ENCODE peak calls at places on chromosomes 11 and 22, in six cellular contexts. Y is heart left ventricle, A is neural progenitor cell, Q is BE2C, S is fibroblast of lung, O is heart right ventricle. H is an unnamed sample.

GRCh38 chr11:69981119-69981770 is 96.9 kb upstream of the ANO1 start:
- DNase-seq in Y (no peak), A (peak; percentile 53), Q (peak; percentile 61), S (no peak), O (no peak), H (peak; percentile 22)

GRCh38 chr11:12287009-12287373 is 90.4 kb upstream of the PARVA start:
- DNase-seq in Y (peak; percentile 34), A (no peak), Q (peak; percentile 25), S (peak; percentile 98), O (no peak), H (no peak)

GRCh38 chr11:61820174-61820573 is 3.4 kb upstream of the FADS1 start:
- DNase-seq in Y (no peak), A (no peak), Q (no peak), S (peak; percentile 55), O (no peak), H (no peak)

GRCh38 chr11:112345708-112346107 is 85.0 kb upstream of the PLET1 start:
- DNase-seq in Y (no peak), A (peak; percentile 13), Q (peak; percentile 15), S (no peak), O (no peak), H (peak; percentile 64)

GRCh38 chr11:57094206-57094940 is 87.4 kb upstream of the LRRC55 start:
- DNase-seq in Y (no peak), A (no peak), Q (no peak), S (peak; percentile 45), O (no peak), H (no peak)

GRCh38 chr11:71530602-71531001 is 3.5 kb downstream of the KRTAP5-7 start:
- DNase-seq in Y (no peak), A (no peak), Q (no peak), S (no peak), O (no peak), H (no peak)

GRCh38 chr22:49212002-49212401 is 615.7 kb downstream of the BRD1 start:
- DNase-seq in Y (no peak), A (no peak), Q (no peak), S (no peak), O (no peak), H (no peak)

GRCh38 chr11:96278039-96278897 is 64.7 kb downstream of the MAML2 start:
- DNase-seq in Y (no peak), A (no peak), Q (no peak), S (peak; percentile 75), O (no peak), H (peak; percentile 38)

GRCh38 chr22:19174106-19175025 is 4.2 kb downstream of the SLC25A1 start:
- DNase-seq in Y (no peak), A (peak; percentile 26), Q (peak; percentile 60), S (peak; percentile 69), O (no peak), H (no peak)

GRCh38 chr11:19345848-19346681 is 105.3 kb upstream of the E2F8 start:
- DNase-seq in Y (no peak), A (peak; percentile 78), Q (no peak), S (no peak), O (peak; percentile 26), H (peak; percentile 16)

GRCh38 chr11:106021181-106021966 is 666 bp downstream of the MSANTD4 start:
- DNase-seq in Y (no peak), A (no peak), Q (no peak), S (peak; percentile 8), O (no peak), H (no peak)

GRCh38 chr22:27270818-27271510 is 530.6 kb downstream of the MN1 start:
- DNase-seq in Y (peak; percentile 48), A (peak; percentile 27), Q (no peak), S (peak; percentile 51), O (peak; percentile 50), H (peak; percentile 11)

GRCh38 chr11:110774138-110775014 is 62.1 kb upstream of the ARHGAP20 start:
- DNase-seq in Y (no peak), A (no peak), Q (no peak), S (peak; percentile 29), O (no peak), H (no peak)

GRCh38 chr22:49088801-49089791 is 738.6 kb downstream of the BRD1 start:
- DNase-seq in Y (no peak), A (no peak), Q (no peak), S (no peak), O (no peak), H (no peak)

GRCh38 chr11:74321487-74322188 is 10.2 kb upstream of the P4HA3 start:
- DNase-seq in Y (no peak), A (peak; percentile 41), Q (peak; percentile 34), S (peak; percentile 69), O (no peak), H (peak; percentile 27)

GRCh38 chr11:38814670-38815069 is 2216.6 kb upstream of the RAG2 start:
- DNase-seq in Y (no peak), A (no peak), Q (no peak), S (peak; percentile 92), O (no peak), H (no peak)

GRCh38 chr11:97514446-97514845 is 1124.6 kb downstream of the JRKL start:
- DNase-seq in Y (no peak), A (no peak), Q (no peak), S (no peak), O (no peak), H (no peak)

DNA sequence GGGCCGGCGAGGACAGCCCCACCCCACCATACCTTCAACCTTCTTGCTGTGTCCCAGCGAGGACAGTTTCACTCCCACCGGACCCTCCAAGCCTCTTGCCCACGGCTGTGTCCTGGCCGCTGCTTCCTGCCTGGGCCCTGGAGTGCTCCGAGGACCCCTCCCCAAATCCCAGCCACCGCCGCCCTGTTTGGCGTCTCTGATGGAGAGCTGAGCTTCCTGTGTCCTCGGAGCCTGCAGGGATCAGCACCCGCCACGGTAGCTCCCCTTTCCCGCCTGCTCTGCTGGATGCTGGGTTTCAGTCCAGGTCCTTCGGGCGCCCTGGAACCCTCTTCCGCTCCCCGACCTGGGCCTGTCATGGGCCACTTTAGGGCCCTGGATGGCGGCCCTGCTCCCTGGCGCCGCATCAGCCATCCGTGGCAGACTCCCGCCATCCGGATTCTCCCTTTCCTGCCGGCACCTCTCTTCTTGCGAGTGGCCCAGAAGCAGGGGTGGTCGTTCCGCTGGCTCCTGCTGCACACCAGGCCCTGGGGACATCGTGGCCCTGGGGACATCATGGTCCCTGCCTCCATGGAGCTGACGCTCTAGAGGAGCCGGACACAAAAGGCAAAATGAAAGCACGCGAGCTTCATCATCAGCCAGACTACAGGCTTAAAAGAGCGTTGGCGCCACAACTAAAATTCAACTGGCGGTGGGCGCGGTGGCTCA is 34.3 kb upstream of the GAL start:
- DNase-seq in Y (no peak), A (no peak), Q (no peak), S (no peak), O (no peak), H (peak; percentile 30)
- H3K27me3 ChIP-seq in Y (peaks cover 3% of the 10 kb centered on the region), A (no peaks in the 10 kb centered on the region), Q (no peaks in the 10 kb centered on the region), S (peaks cover 10% of the 10 kb centered on the region), O (peaks cover 43% of the 10 kb centered on the region), H (no peaks in the 10 kb centered on the region)

GRCh38 chr11:46275964-46276641 is 1.4 kb upstream of the CREB3L1 start:
- DNase-seq in Y (no peak), A (no peak), Q (no peak), S (no peak), O (no peak), H (peak; percentile 80)

GRCh38 chr11:46277623-46278386 is at the start of gene CREB3L1:
- DNase-seq in Y (no peak), A (peak; percentile 59), Q (peak; percentile 32), S (peak; percentile 17), O (peak; percentile 59), H (no peak)

GRCh38 chr11:46279393-46280099 is 2.1 kb downstream of the CREB3L1 start:
- DNase-seq in Y (peak; percentile 84), A (peak; percentile 49), Q (no peak), S (peak; percentile 81), O (peak; percentile 64), H (no peak)

GRCh38 chr11:46277313-46277622 is 194 bp upstream of the CREB3L1 start:
- DNase-seq in Y (peak; percentile 59), A (no peak), Q (no peak), S (peak; percentile 61), O (no peak), H (peak; percentile 59)

GRCh38 chr11:46278387-46279173 is 1.1 kb downstream of the CREB3L1 start:
- DNase-seq in Y (peak; percentile 56), A (peak; percentile 78), Q (no peak), S (peak; percentile 59), O (peak; percentile 62), H (peak; percentile 72)
- TF ChIP-seq CTCF in Y (peak; percentile 60), A (peak; percentile 81), Q (no peak), S (peak; percentile 64), O (peak; percentile 69), H (peak; percentile 77)

GRCh38 chr11:133531971-133532651 is at the start of gene OPCML:
- DNase-seq in Y (no peak), A (peak; percentile 47), Q (no peak), S (no peak), O (no peak), H (no peak)

GRCh38 chr11:133533205-133533604 is 904 bp upstream of the OPCML start:
- DNase-seq in Y (no peak), A (no peak), Q (no peak), S (no peak), O (no peak), H (no peak)

GRCh38 chr11:133530501-133530835 is 1.8 kb downstream of the OPCML start:
- DNase-seq in Y (no peak), A (peak; percentile 37), Q (no peak), S (no peak), O (no peak), H (no peak)

GRCh38 chr11:133529807-133530500 is 2.3 kb downstream of the OPCML start:
- DNase-seq in Y (no peak), A (no peak), Q (no peak), S (no peak), O (no peak), H (no peak)

GRCh38 chr11:133531450-133531849 is 851 bp downstream of the OPCML start:
- DNase-seq in Y (no peak), A (no peak), Q (no peak), S (no peak), O (no peak), H (no peak)
- H3K27me3 ChIP-seq in Y (peaks cover 6% of the 10 kb centered on the region), A (peaks cover 60% of the 10 kb centered on the region), Q (peaks cover 45% of the 10 kb centered on the region), S (no peaks in the 10 kb centered on the region), O (peaks cover 54% of the 10 kb centered on the region), H (no peaks in the 10 kb centered on the region)

GRCh38 chr22:16781074-16781763 is 44.0 kb downstream of the XKR3 start:
- DNase-seq in Y (no peak), A (no peak), Q (no peak), S (no peak), O (no peak), H (no peak)

GRCh38 chr22:16783453-16783852 is 41.8 kb downstream of the XKR3 start:
- DNase-seq in Y (no peak), A (no peak), Q (no peak), S (no peak), O (no peak), H (no peak)

GRCh38 chr22:16781764-16782329 is 43.4 kb downstream of the XKR3 start:
- DNase-seq in Y (no peak), A (no peak), Q (no peak), S (no peak), O (no peak), H (no peak)

GRCh38 chr22:16783930-16784354 is 41.3 kb downstream of the XKR3 start:
- DNase-seq in Y (no peak), A (peak; percentile 30), Q (no peak), S (no peak), O (no peak), H (peak; percentile 8)
- TF ChIP-seq CTCF in Y (no peak), A (peak; percentile 71), Q (peak; percentile 41), S (peak; percentile 15), O (peak; percentile 19), H (peak; percentile 31)